ENCODE peak calls at places on chromosome 13, in six cellular contexts. One of them, this sample, is unnamed.

GRCh38 chr13:103349664-103350063 is 283.4 kb upstream of the SLC10A2 start:
- DNase-seq in LoVo: no peak
- DNase-seq in stimulated activated CD8-positive, alpha-beta memory T cell treated with anti-CD3 and anti-CD28 coated beads, Interleukin-7, amount 100 ng/mL, for 4 hours: no peak
- DNase-seq in T-helper 2 cell: no peak
- DNase-seq in activated T-cell treated with anti-CD3 and anti-CD28 coated beads for 24 hours: no peak
- DNase-seq in effector CD4-positive, alpha-beta T cell: no peak
- DNase-seq in this sample: no peak

GRCh38 chr13:28704919-28705318 is 13.9 kb downstream of the SLC46A3 start:
- DNase-seq in LoVo: no peak
- DNase-seq in stimulated activated CD8-positive, alpha-beta memory T cell treated with anti-CD3 and anti-CD28 coated beads, Interleukin-7, amount 100 ng/mL, for 4 hours: no peak
- DNase-seq in T-helper 2 cell: no peak
- DNase-seq in activated T-cell treated with anti-CD3 and anti-CD28 coated beads for 24 hours: no peak
- DNase-seq in effector CD4-positive, alpha-beta T cell: no peak
- DNase-seq in this sample: no peak

GRCh38 chr13:75881109-75881775 is 245.1 kb downstream of the LMO7 start:
- DNase-seq in LoVo: no peak
- DNase-seq in stimulated activated CD8-positive, alpha-beta memory T cell treated with anti-CD3 and anti-CD28 coated beads, Interleukin-7, amount 100 ng/mL, for 4 hours: no peak
- DNase-seq in T-helper 2 cell: no peak
- DNase-seq in activated T-cell treated with anti-CD3 and anti-CD28 coated beads for 24 hours: no peak
- DNase-seq in effector CD4-positive, alpha-beta T cell: no peak
- DNase-seq in this sample: no peak

GRCh38 chr13:31321457-31321856 is 121.7 kb downstream of the B3GLCT start:
- DNase-seq in LoVo: no peak
- DNase-seq in stimulated activated CD8-positive, alpha-beta memory T cell treated with anti-CD3 and anti-CD28 coated beads, Interleukin-7, amount 100 ng/mL, for 4 hours: no peak
- DNase-seq in T-helper 2 cell: no peak
- DNase-seq in activated T-cell treated with anti-CD3 and anti-CD28 coated beads for 24 hours: no peak
- DNase-seq in effector CD4-positive, alpha-beta T cell: no peak
- DNase-seq in this sample: no peak

GRCh38 chr13:44429311-44429710 is 55.7 kb downstream of the SERP2 start:
- DNase-seq in LoVo: no peak
- DNase-seq in stimulated activated CD8-positive, alpha-beta memory T cell treated with anti-CD3 and anti-CD28 coated beads, Interleukin-7, amount 100 ng/mL, for 4 hours: no peak
- DNase-seq in T-helper 2 cell: no peak
- DNase-seq in activated T-cell treated with anti-CD3 and anti-CD28 coated beads for 24 hours: no peak
- DNase-seq in effector CD4-positive, alpha-beta T cell: no peak
- DNase-seq in this sample: no peak

GRCh38 chr13:110546933-110547332 is 14.6 kb downstream of the RAB20 start:
- DNase-seq in LoVo: peak
- DNase-seq in stimulated activated CD8-positive, alpha-beta memory T cell treated with anti-CD3 and anti-CD28 coated beads, Interleukin-7, amount 100 ng/mL, for 4 hours: no peak
- DNase-seq in T-helper 2 cell: no peak
- DNase-seq in activated T-cell treated with anti-CD3 and anti-CD28 coated beads for 24 hours: no peak
- DNase-seq in effector CD4-positive, alpha-beta T cell: no peak
- DNase-seq in this sample: no peak

GRCh38 chr13:49503951-49504350 is 8.2 kb downstream of the PHF11 start:
- DNase-seq in LoVo: no peak
- DNase-seq in stimulated activated CD8-positive, alpha-beta memory T cell treated with anti-CD3 and anti-CD28 coated beads, Interleukin-7, amount 100 ng/mL, for 4 hours: no peak
- DNase-seq in T-helper 2 cell: no peak
- DNase-seq in activated T-cell treated with anti-CD3 and anti-CD28 coated beads for 24 hours: no peak
- DNase-seq in effector CD4-positive, alpha-beta T cell: no peak
- DNase-seq in this sample: no peak

GRCh38 chr13:35826626-35827254 is 304.4 kb downstream of the DCLK1 start:
- DNase-seq in LoVo: no peak
- DNase-seq in stimulated activated CD8-positive, alpha-beta memory T cell treated with anti-CD3 and anti-CD28 coated beads, Interleukin-7, amount 100 ng/mL, for 4 hours: no peak
- DNase-seq in T-helper 2 cell: no peak
- DNase-seq in activated T-cell treated with anti-CD3 and anti-CD28 coated beads for 24 hours: no peak
- DNase-seq in effector CD4-positive, alpha-beta T cell: no peak
- DNase-seq in this sample: no peak

GRCh38 chr13:37869756-37870488 is at the start of gene TRPC4:
- DNase-seq in LoVo: no peak
- DNase-seq in stimulated activated CD8-positive, alpha-beta memory T cell treated with anti-CD3 and anti-CD28 coated beads, Interleukin-7, amount 100 ng/mL, for 4 hours: no peak
- DNase-seq in T-helper 2 cell: no peak
- DNase-seq in activated T-cell treated with anti-CD3 and anti-CD28 coated beads for 24 hours: no peak
- DNase-seq in effector CD4-positive, alpha-beta T cell: no peak
- DNase-seq in this sample: no peak

This sample was measured in stimulated activated naive CD4-positive, alpha-beta T cell.